ENCODE peak calls at places on chromosomes 6 and 20, in seven cellular contexts. M is SK-N-SH, H is stomach, B is vagina, J is endothelial cell of umbilical vein, Z is HCT116, L is esophagus muscularis mucosa. F is an unnamed sample. For H3K4me1, the result is how much of the 10 kb centered on the place peaks cover.

GRCh38 chr20:17648306-17648646 is 33.8 kb downstream of the RRBP1 start:
- DNase-seq in M (no peak), H (no peak), B (no peak), J (no peak), Z (no peak), L (no peak), F (peak)

GRCh38 chr20:41004561-41005360 is 23.9 kb upstream of the TOP1 start:
- DNase-seq in M (no peak), H (peak), B (no peak), J (peak), Z (no peak), L (no peak), F (no peak)

GRCh38 chr20:13098720-13099355 is 90.1 kb downstream of the SPTLC3 start:
- DNase-seq in M (no peak), H (no peak), B (no peak), J (no peak), Z (no peak), L (no peak), F (no peak)

GRCh38 chr20:47421076-47421475 is 64.6 kb upstream of the ZMYND8 start:
- DNase-seq in M (no peak), H (no peak), B (no peak), J (no peak), Z (no peak), L (no peak), F (no peak)

GRCh38 chr20:44188752-44189151 is 1.8 kb upstream of the JPH2 start:
- DNase-seq in M (no peak), H (no peak), B (no peak), J (no peak), Z (no peak), L (no peak), F (peak)

GRCh38 chr6:44009425-44010321 is 117.6 kb downstream of the MRPL14 start:
- DNase-seq in M (no peak), H (peak), B (no peak), J (no peak), Z (no peak), L (no peak), F (peak)

GRCh38 chr20:46946181-46946624 is 51.6 kb downstream of the EYA2 start:
- DNase-seq in M (no peak), H (no peak), B (no peak), J (no peak), Z (no peak), L (no peak), F (no peak)

GRCh38 chr6:20427856-20428255 is 26.2 kb downstream of the E2F3 start:
- DNase-seq in M (no peak), H (no peak), B (no peak), J (no peak), Z (no peak), L (no peak), F (no peak)

GRCh38 chr6:11179088-11179977 is 53.1 kb downstream of the NEDD9 start:
- DNase-seq in M (no peak), H (no peak), B (no peak), J (no peak), Z (no peak), L (no peak), F (no peak)

GRCh38 chr20:39795401-39796272 is 833.5 kb downstream of the DHX35 start:
- DNase-seq in M (no peak), H (no peak), B (no peak), J (no peak), Z (no peak), L (no peak), F (no peak)

GRCh38 chr6:154239392-154239791 is 117.2 kb downstream of the IPCEF1 start:
- DNase-seq in M (no peak), H (no peak), B (no peak), J (no peak), Z (no peak), L (no peak), F (no peak)

GRCh38 chr6:156698239-156699016 is 78.8 kb upstream of the ARID1B start:
- DNase-seq in M (no peak), H (no peak), B (no peak), J (no peak), Z (no peak), L (no peak), F (no peak)

GRCh38 chr6:41692080-41692675 is 43.2 kb downstream of the TFEB start:
- DNase-seq in M (no peak), H (no peak), B (no peak), J (no peak), Z (no peak), L (no peak), F (peak)

GRCh38 chr20:46088409-46089075 is 1.2 kb downstream of the NCOA5 start:
- DNase-seq in M (no peak), H (no peak), B (no peak), J (peak), Z (no peak), L (no peak), F (no peak)

GRCh38 chr6:46848684-46849360 is 55.6 kb downstream of the MEP1A start:
- DNase-seq in M (peak), H (peak), B (no peak), J (peak), Z (peak), L (peak), F (peak)

GRCh38 chr6:46845126-46845525 is 51.9 kb downstream of the MEP1A start:
- DNase-seq in M (no peak), H (no peak), B (no peak), J (no peak), Z (no peak), L (peak), F (no peak)

GRCh38 chr6:46850781-46851180 is 57.6 kb downstream of the MEP1A start:
- DNase-seq in M (no peak), H (no peak), B (no peak), J (peak), Z (no peak), L (no peak), F (no peak)

DNA sequence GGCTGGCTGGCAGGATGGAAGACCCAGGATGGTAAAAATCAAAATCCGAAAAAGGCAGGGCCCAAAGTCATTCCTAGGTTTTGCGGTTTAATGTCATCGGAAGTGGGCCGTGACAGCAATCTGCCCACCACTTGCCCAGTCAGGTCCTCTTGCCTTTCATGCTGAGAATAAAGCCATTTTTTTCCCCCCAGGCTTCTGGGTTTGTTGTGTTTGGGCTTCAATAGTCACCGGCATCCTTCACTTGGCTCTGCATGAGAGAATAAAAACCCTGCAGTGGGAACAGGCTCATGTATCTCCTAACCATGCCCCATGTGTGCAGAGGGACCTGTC is 56.1 kb downstream of the MEP1A start:
- DNase-seq in M (no peak), H (no peak), B (no peak), J (no peak), Z (no peak), L (no peak), F (no peak)
- TF ChIP-seq POLR2AphosphoS5 in M (no peak), H (no peak), B (no peak), J (no peak), Z (no peak), L (no peak), F (no peak)

GRCh38 chr20:34163316-34163715 is 51.3 kb upstream of the EIF2S2 start:
- DNase-seq in M (no peak), H (no peak), B (no peak), J (peak), Z (no peak), L (no peak), F (no peak)
- H3K27ac ChIP-seq in M (no peak), H (no peak), B (no peak), J (no peak), Z (no peak), L (no peak), F (no peak)

GRCh38 chr6:14661188-14661587 is 543.6 kb downstream of the CD83 start:
- DNase-seq in M (no peak), H (no peak), B (no peak), J (no peak), Z (no peak), L (no peak), F (no peak)
- H3K4me1 ChIP-seq in M (under half), H (under half), B (under half), J (under half), Z (under half), L (under half), F (under half)

GRCh38 chr20:50792708-50793574 is 1.9 kb upstream of the BCAS4 start:
- DNase-seq in M (no peak), H (no peak), B (no peak), J (no peak), Z (no peak), L (no peak), F (no peak)
- TF ChIP-seq POLR2AphosphoS5 in M (no peak), H (no peak), B (no peak), J (no peak), Z (no peak), L (no peak), F (peak)

DNA sequence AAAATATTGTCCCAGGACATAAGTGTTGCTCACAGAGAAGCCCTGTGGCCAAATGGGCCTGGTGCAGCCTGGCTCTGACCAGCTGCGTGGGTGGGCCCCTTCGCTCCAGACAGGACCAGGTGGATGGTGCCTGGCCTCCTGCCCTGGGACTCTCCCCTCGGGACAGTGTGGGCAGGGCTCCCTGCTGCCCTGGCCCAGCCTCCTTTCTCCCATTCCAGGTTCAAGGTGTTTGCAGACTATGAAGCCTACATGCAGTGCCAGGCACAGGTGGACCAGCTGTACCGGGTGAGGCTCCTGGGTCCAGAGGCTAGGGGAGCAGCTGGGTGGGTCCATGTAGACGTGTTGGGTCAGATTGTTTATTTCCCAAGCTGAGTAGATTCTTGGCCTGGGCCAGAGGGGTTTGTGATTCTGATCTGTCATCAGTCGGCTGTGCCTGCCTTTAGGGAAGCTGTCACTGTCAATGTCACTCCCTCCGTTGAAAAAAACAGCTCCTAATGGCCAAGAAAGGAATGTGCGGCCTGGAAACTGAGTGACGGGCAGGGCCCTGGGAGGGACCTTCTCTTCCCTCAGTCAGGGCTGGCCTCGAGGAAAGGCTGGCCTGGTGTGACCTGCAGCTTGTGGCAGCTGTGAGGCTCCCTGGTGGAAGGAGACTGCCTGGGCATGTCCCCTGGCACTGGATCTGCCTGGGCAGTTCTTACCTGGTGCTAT is 47.7 kb downstream of the PYGB start:
- DNase-seq in M (peak), H (peak), B (no peak), J (no peak), Z (no peak), L (no peak), F (no peak)
- H3K27ac ChIP-seq in M (peak), H (peak), B (peak), J (no peak), Z (peak), L (peak), F (peak)

F was measured in sigmoid colon.